ENCODE peak calls at places on chromosomes 13 and 19, in eight cellular contexts. G is heart left ventricle, H is BJ, Y is tibial nerve, V is ovary, K is hepatocyte, B is HFF-Myc, Q is AG10803. N is an unnamed sample.

GRCh38 chr19:556611-557382 is 12.9 kb downstream of the GZMM start:
- DNase-seq in G (peak), H (no peak), Y (no peak), V (no peak), K (no peak), B (no peak), Q (no peak), N (no peak)

GRCh38 chr19:17615889-17616685 is 60.6 kb downstream of the COLGALT1 start:
- DNase-seq in G (no peak), H (no peak), Y (no peak), V (no peak), K (no peak), B (no peak), Q (no peak), N (no peak)

GRCh38 chr13:24618219-24618955 is 61.8 kb upstream of the ATP12A start:
- DNase-seq in G (no peak), H (no peak), Y (no peak), V (no peak), K (no peak), B (no peak), Q (no peak), N (no peak)

GRCh38 chr13:27924529-27925141 is 4.8 kb downstream of the PDX1 start:
- DNase-seq in G (no peak), H (no peak), Y (no peak), V (no peak), K (no peak), B (no peak), Q (no peak), N (no peak)

GRCh38 chr13:46184277-46184699 is 2.3 kb upstream of the LCP1 start:
- DNase-seq in G (no peak), H (no peak), Y (no peak), V (no peak), K (peak), B (no peak), Q (no peak), N (no peak)

GRCh38 chr19:6476896-6477431 is 4.6 kb downstream of the DENND1C start:
- DNase-seq in G (no peak), H (no peak), Y (no peak), V (no peak), K (no peak), B (no peak), Q (no peak), N (no peak)

GRCh38 chr19:39676004-39676403 is 20.3 kb downstream of the LGALS16 start:
- DNase-seq in G (no peak), H (no peak), Y (no peak), V (no peak), K (no peak), B (no peak), Q (no peak), N (no peak)

GRCh38 chr19:33713194-33713593 is 83.5 kb upstream of the KCTD15 start:
- DNase-seq in G (peak), H (no peak), Y (no peak), V (no peak), K (no peak), B (no peak), Q (no peak), N (no peak)

DNA sequence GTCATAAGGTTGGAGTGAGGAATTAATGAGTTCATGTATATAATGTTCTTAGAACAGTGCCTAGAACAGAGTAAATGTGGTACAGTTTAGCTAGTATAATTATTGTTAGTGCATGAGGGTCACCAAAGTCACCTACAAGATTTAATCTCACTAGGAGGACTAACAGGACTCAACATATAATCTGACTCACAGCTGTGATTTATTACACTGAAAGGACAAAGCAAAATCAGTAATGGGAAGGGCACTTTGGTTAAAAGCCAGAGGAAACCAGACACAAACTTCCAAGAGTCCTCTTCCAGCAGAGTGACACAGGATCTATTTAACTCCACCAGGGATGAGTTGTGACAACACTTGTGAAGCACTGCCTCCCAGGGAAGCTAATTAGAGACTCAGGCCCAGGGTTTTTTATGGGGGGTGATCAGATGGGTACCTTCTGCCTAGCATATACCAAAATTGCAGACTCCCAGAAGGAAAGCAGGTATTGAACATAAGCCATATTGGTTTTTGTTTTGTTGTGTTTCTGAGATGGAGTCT is 341.2 kb upstream of the DACH1 start:
- DNase-seq in G (no peak), H (no peak), Y (no peak), V (no peak), K (no peak), B (no peak), Q (no peak), N (no peak)
- TF ChIP-seq CTCF in G (no peak), H (no peak), Y (no peak), V (no peak), K (no peak), B (no peak), Q (no peak), N (no peak)

GRCh38 chr13:36447501-36447900 is 15.2 kb downstream of the CCNA1 start:
- DNase-seq in G (no peak), H (no peak), Y (no peak), V (no peak), K (no peak), B (no peak), Q (peak), N (no peak)
- TF ChIP-seq CTCF in G (no peak), H (no peak), Y (no peak), V (no peak), K (no peak), B (no peak), Q (no peak), N (no peak)

GRCh38 chr13:74730556-74731331 is 596.5 kb upstream of the KLF12 start:
- DNase-seq in G (no peak), H (no peak), Y (no peak), V (no peak), K (no peak), B (no peak), Q (no peak), N (no peak)

DNA sequence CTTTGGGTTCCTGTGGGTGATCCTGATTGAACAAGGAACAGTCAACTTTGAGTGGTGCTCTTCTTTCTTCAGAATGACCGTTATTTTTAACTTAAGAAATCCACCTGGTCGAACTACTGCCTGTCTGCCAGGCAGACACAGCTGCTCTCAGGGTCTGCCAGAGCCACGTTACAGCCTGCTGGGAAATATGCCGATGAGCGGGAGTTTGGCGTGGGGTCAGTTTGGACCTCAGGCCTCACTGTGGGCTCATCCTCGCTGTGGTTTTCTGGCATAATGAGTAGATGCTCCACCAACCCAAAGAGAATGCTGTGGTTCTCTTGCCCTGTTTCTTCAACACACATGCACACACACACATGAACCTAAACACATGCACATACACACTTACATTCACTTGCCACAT is 598.5 kb upstream of the KLF12 start:
- DNase-seq in G (no peak), H (no peak), Y (no peak), V (no peak), K (no peak), B (no peak), Q (no peak), N (no peak)
- TF ChIP-seq CTCF in G (no peak), H (no peak), Y (no peak), V (no peak), K (no peak), B (no peak), Q (no peak), N (no peak)

GRCh38 chr13:102845630-102846260 is at the start of gene ERCC5:
- DNase-seq in G (peak), H (peak), Y (peak), V (peak), K (peak), B (peak), Q (peak), N (peak)
- TF ChIP-seq CTCF in G (no peak), H (no peak), Y (no peak), V (no peak), K (no peak), B (no peak), Q (no peak), N (no peak)

DNA sequence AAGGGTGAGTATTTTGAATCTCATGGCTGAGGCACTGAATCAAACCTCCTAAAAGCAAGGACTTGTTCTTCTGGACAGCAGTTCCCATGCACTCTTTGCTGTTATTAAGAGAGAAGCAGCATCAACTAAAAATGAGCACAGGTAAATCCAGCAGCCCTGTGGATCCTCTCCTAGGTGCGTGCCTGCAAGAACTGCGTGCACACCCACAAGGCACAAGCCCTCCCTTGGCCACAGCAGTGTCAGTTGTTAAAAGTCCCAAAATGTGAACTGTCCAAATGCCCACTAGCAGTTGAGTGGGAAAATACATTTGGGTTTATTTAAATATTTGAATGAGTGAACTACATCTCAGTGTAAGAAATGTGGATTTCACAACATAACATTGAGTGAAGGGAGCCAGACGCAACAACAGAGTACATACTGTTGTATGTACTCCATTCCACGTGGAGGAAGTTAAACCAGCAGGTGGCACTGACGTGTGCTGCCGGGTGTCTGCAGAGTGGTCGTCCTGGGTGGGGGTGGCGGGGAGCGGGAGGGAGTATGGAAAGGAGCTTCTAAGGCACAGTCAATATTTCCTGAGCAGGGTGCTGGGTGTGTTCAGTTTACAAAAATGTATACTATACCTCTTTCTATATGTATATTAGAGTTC is 266.4 kb downstream of the NALCN start:
- DNase-seq in G (no peak), H (no peak), Y (no peak), V (no peak), K (peak), B (no peak), Q (peak), N (no peak)
- TF ChIP-seq CTCF in G (no peak), H (peak), Y (no peak), V (no peak), K (peak), B (peak), Q (peak), N (no peak)

GRCh38 chr19:30227661-30228112 is 144.5 kb upstream of the ZNF536 start:
- DNase-seq in G (peak), H (no peak), Y (no peak), V (no peak), K (peak), B (no peak), Q (peak), N (peak)
- TF ChIP-seq CTCF in G (peak), H (peak), Y (peak), V (no peak), K (peak), B (peak), Q (peak), N (peak)

GRCh38 chr19:35748106-35749020 is at the start of gene LIN37:
- DNase-seq in G (peak), H (peak), Y (peak), V (peak), K (peak), B (peak), Q (peak), N (peak)
- TF ChIP-seq CTCF in G (no peak), H (peak), Y (peak), V (peak), K (no peak), B (no peak), Q (no peak), N (no peak)

DNA sequence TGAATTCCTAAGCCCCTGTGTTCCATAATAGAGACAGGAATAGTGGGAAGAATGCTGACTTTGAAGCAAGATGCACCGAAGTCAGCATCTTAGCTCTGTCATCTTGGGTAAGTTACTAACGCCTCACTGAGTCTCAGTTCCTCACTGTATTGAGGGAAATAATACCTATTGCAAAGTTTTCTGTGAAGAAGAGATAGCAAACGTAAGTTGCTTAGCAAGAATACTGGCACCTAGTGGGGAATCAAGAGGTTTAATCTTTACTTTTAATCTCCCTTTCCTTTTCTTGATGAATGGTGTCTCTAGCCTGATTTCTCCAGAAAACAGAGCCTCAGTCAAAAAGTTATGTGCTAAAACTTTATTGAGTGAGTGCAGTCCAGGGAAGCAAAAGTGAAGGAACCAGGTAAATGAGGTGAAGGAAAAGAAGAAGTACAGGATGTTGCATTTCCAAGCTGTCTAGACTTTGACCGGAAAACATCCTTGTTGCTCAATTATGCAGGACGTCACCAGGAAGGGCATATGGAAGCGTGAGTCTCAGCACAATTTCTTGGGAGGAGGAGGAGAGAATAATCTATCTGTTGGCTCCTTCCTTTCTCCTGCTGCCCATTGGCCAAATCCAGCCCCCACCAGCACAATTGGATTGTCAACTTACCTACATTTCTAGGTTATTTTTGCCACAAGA is 210.0 kb downstream of the B3GLCT start:
- DNase-seq in G (no peak), H (no peak), Y (no peak), V (no peak), K (peak), B (no peak), Q (peak), N (no peak)
- TF ChIP-seq CTCF in G (no peak), H (peak), Y (no peak), V (no peak), K (peak), B (no peak), Q (peak), N (no peak)

GRCh38 chr19:49637865-49638350 is 2.0 kb downstream of the RRAS start:
- DNase-seq in G (peak), H (peak), Y (peak), V (peak), K (peak), B (peak), Q (peak), N (no peak)

GRCh38 chr19:49636230-49636932 is 3.6 kb downstream of the RRAS start:
- DNase-seq in G (no peak), H (no peak), Y (no peak), V (peak), K (no peak), B (no peak), Q (no peak), N (no peak)

GRCh38 chr19:49632576-49632975 is 7.4 kb downstream of the RRAS start:
- DNase-seq in G (no peak), H (no peak), Y (no peak), V (no peak), K (no peak), B (no peak), Q (no peak), N (no peak)

GRCh38 chr19:49638360-49638759 is 1.6 kb downstream of the RRAS start:
- DNase-seq in G (no peak), H (no peak), Y (no peak), V (peak), K (no peak), B (no peak), Q (peak), N (no peak)

GRCh38 chr19:49635530-49636229 is 4.3 kb downstream of the RRAS start:
- DNase-seq in G (no peak), H (no peak), Y (no peak), V (no peak), K (no peak), B (no peak), Q (peak), N (no peak)
- TF ChIP-seq CTCF in G (no peak), H (peak), Y (no peak), V (no peak), K (peak), B (no peak), Q (peak), N (no peak)

GRCh38 chr19:49530708-49531107 is 2.9 kb downstream of the RCN3 start:
- DNase-seq in G (no peak), H (no peak), Y (no peak), V (no peak), K (no peak), B (no peak), Q (no peak), N (no peak)

GRCh38 chr19:49538643-49539042 is 10.8 kb downstream of the RCN3 start:
- DNase-seq in G (no peak), H (no peak), Y (no peak), V (no peak), K (no peak), B (no peak), Q (no peak), N (no peak)

GRCh38 chr19:49536921-49537462 is 9.2 kb downstream of the RCN3 start:
- DNase-seq in G (no peak), H (no peak), Y (no peak), V (no peak), K (no peak), B (no peak), Q (no peak), N (no peak)

GRCh38 chr19:49534632-49535385 is 7.0 kb downstream of the RCN3 start:
- DNase-seq in G (no peak), H (no peak), Y (no peak), V (no peak), K (no peak), B (no peak), Q (no peak), N (no peak)

DNA sequence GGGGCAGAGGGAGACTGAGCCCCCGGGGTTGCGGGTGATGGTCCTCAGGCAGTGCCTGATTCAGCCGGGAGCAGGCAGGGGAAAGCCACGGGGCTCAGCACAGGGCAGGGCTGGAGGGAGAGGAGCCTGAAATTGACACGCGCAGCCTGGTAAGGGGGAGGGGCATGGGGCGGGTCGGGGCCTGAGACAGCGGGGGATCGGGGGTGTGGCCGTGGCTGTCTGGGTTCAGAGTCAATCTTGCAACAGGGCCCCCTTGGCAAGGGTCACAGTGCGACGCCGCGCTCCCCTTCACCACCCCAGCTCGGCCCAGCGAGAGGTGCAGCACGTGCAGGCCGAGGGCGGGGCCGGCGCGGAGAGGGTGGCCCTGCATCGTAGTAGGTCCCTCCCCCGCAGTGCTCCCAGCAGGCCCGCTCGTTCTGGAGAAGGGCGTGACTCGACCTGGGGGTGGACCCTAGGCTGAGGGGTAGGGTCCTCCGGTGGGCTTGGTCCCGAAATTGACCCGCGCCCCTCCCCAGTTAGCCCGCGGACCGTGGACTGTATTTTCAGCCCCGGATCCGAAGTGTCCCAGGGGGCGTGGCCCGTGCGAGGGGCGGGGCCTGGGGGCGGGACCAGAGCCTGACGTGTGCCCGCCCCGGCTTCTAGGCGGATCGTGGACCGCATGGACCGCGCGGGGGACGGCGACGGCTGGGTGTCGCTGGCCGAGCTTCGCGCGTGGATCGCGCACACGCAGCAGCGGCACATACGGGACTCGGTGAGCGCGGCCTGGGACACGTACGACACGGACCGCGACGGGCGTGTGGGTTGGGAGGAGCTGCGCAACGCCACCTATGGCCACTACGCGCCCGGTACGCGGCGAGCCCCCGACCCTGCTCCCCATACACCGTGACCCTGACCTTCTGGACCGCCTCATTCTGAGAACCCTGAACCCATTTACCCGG is 6.0 kb downstream of the RCN3 start:
- DNase-seq in G (peak), H (no peak), Y (peak), V (peak), K (peak), B (no peak), Q (peak), N (peak)
- TF ChIP-seq CTCF in G (no peak), H (peak), Y (no peak), V (no peak), K (no peak), B (peak), Q (no peak), N (no peak)